ENCODE peak calls at places on chromosomes 6 and 20, in seven cellular contexts. X, S, W, C, D, F and I are unnamed samples.

GRCh38 chr6:56537223-56537770 is 105.4 kb downstream of the DST start:
- DNase-seq in X (no peak), S (no peak), W (no peak), C (no peak), D (no peak), F (no peak), I (no peak)

GRCh38 chr6:45054610-45055009 is 273.5 kb upstream of the RUNX2 start:
- DNase-seq in X (no peak), S (no peak), W (no peak), C (no peak), D (no peak), F (peak; percentile 51), I (peak; percentile 30)

GRCh38 chr6:5486214-5486613 is 224.9 kb downstream of the FARS2 start:
- DNase-seq in X (no peak), S (no peak), W (no peak), C (no peak), D (peak; percentile 64), F (no peak), I (peak; percentile 67)

GRCh38 chr6:73964455-73964854 is 268.5 kb downstream of the CD109 start:
- DNase-seq in X (no peak), S (no peak), W (no peak), C (no peak), D (no peak), F (no peak), I (no peak)

GRCh38 chr20:45266977-45267376 is 12.6 kb upstream of the SLPI start:
- DNase-seq in X (no peak), S (no peak), W (no peak), C (no peak), D (no peak), F (no peak), I (no peak)

GRCh38 chr20:44496976-44497375 is 21.3 kb downstream of the TTPAL start:
- DNase-seq in X (peak; percentile 13), S (no peak), W (no peak), C (no peak), D (no peak), F (no peak), I (peak; percentile 62)

GRCh38 chr6:132135409-132135808 is 184.2 kb upstream of the CCN2 start:
- DNase-seq in X (no peak), S (no peak), W (no peak), C (no peak), D (no peak), F (no peak), I (no peak)

GRCh38 chr6:74222768-74223321 is 526.8 kb downstream of the CD109 start:
- DNase-seq in X (peak; percentile 29), S (no peak), W (no peak), C (no peak), D (no peak), F (no peak), I (no peak)

GRCh38 chr6:146850238-146850896 is 251.6 kb downstream of the ADGB start:
- DNase-seq in X (no peak), S (no peak), W (no peak), C (no peak), D (no peak), F (no peak), I (peak; percentile 12)

GRCh38 chr6:137443901-137444300 is 50.3 kb downstream of the OLIG3 start:
- DNase-seq in X (no peak), S (no peak), W (no peak), C (no peak), D (no peak), F (no peak), I (no peak)

GRCh38 chr6:142883011-142883410 is 62.0 kb downstream of the HIVEP2 start:
- DNase-seq in X (no peak), S (no peak), W (no peak), C (no peak), D (no peak), F (no peak), I (no peak)

GRCh38 chr6:3918474-3918873 is 69.3 kb downstream of the FAM50B start:
- DNase-seq in X (no peak), S (no peak), W (no peak), C (no peak), D (no peak), F (no peak), I (no peak)

GRCh38 chr6:4291453-4292403 is 156.4 kb upstream of the ECI2 start:
- DNase-seq in X (no peak), S (no peak), W (no peak), C (no peak), D (no peak), F (no peak), I (no peak)

GRCh38 chr6:7540595-7540994 is 876 bp upstream of the DSP start:
- DNase-seq in X (no peak), S (peak; percentile 68), W (no peak), C (no peak), D (no peak), F (no peak), I (no peak)

GRCh38 chr6:37845026-37845911 is 25.7 kb downstream of the ZFAND3 start:
- DNase-seq in X (no peak), S (no peak), W (no peak), C (no peak), D (no peak), F (no peak), I (no peak)

GRCh38 chr20:17646209-17646717 is 35.8 kb downstream of the RRBP1 start:
- DNase-seq in X (no peak), S (no peak), W (no peak), C (peak; percentile 60), D (no peak), F (no peak), I (no peak)

GRCh38 chr6:158536084-158536890 is 23.6 kb upstream of the TMEM181 start:
- DNase-seq in X (no peak), S (peak; percentile 92), W (peak; percentile 73), C (peak; percentile 92), D (no peak), F (peak; percentile 36), I (peak; percentile 75)

GRCh38 chr6:104526383-104526782 is 333.3 kb downstream of the HACE1 start:
- DNase-seq in X (no peak), S (no peak), W (no peak), C (no peak), D (no peak), F (no peak), I (no peak)

GRCh38 chr6:104527311-104527710 is 332.4 kb downstream of the HACE1 start:
- DNase-seq in X (no peak), S (no peak), W (no peak), C (no peak), D (no peak), F (no peak), I (no peak)

GRCh38 chr6:104522533-104522932 is 337.2 kb downstream of the HACE1 start:
- DNase-seq in X (no peak), S (no peak), W (no peak), C (no peak), D (no peak), F (no peak), I (no peak)

GRCh38 chr6:104527761-104528415 is 331.8 kb downstream of the HACE1 start:
- DNase-seq in X (peak; percentile 15), S (peak; percentile 43), W (peak; percentile 70), C (no peak), D (no peak), F (peak; percentile 29), I (peak; percentile 11)

GRCh38 chr6:104525677-104526322 is 333.9 kb downstream of the HACE1 start:
- DNase-seq in X (peak; percentile 29), S (peak; percentile 71), W (peak; percentile 81), C (peak; percentile 73), D (peak; percentile 17), F (peak; percentile 77), I (peak; percentile 82)
- H3K4me3 ChIP-seq in X (no peak overlapping the region), S (peak overlapping the region; percentile 50), W (peak overlapping the region; percentile 37), C (peak overlapping the region; percentile 30), D (no peak overlapping the region), F (peak overlapping the region; percentile 55), I (no peak overlapping the region)

GRCh38 chr20:46704714-46705377 is 4.6 kb upstream of the SLC2A10 start:
- DNase-seq in X (no peak), S (no peak), W (no peak), C (no peak), D (no peak), F (no peak), I (no peak)
- H3K4me3 ChIP-seq in X (peak overlapping the region; percentile 3), S (no peak overlapping the region), W (no peak overlapping the region), C (no peak overlapping the region), D (no peak overlapping the region), F (no peak overlapping the region), I (no peak overlapping the region)

GRCh38 chr6:41504526-41505021 is 41.6 kb upstream of the FOXP4 start:
- DNase-seq in X (no peak), S (no peak), W (no peak), C (no peak), D (no peak), F (no peak), I (no peak)

GRCh38 chr6:41500561-41500960 is 45.6 kb upstream of the FOXP4 start:
- DNase-seq in X (no peak), S (no peak), W (no peak), C (no peak), D (no peak), F (no peak), I (no peak)

GRCh38 chr6:41503841-41504525 is 42.2 kb upstream of the FOXP4 start:
- DNase-seq in X (no peak), S (peak; percentile 69), W (peak; percentile 74), C (peak; percentile 81), D (no peak), F (no peak), I (peak; percentile 49)

GRCh38 chr6:41503435-41503768 is 42.8 kb upstream of the FOXP4 start:
- DNase-seq in X (no peak), S (no peak), W (no peak), C (no peak), D (no peak), F (no peak), I (no peak)

DNA sequence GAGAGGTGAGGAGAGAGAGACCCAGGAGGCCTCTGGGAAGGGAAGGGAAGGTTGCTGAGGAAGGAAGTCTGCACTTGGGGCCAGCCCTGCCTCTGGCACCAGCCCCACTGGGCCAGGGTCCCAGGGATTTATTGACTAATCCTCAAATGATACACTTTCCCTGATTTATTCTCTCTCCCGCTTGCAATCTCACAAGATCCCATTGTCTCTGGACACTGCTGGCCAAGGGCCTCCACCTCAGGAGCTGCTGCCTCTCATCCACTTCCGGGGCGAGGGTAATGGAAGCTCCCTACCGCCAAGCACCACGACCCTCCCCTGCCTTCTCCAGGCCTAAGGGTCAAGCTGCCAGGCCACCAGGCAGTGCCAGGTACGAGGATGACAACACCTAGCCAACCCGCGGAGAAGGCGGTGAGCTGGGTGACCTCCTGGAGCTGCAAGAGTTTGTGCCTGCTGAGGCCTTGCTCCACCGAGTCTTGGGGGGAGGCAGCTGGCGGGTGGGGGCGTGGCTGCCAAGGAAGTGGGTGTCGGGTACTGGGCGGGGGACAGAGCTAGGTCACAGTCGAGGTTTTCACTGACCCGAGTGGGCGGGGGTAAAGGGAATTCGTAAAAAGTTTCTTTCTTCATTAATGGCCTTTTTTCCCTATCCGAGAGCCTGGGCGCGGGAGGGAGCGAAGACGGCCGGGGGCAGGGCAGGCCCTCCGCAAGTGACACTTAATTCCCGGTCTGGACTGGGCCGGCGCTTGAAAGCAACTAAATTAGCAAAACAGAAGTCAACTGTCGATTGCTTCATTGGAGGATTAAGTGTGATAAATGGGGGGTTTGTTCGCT is 43.4 kb upstream of the FOXP4 start:
- DNase-seq in X (no peak), S (peak; percentile 82), W (peak; percentile 72), C (peak; percentile 71), D (no peak), F (no peak), I (no peak)
- H3K4me3 ChIP-seq in X (peak overlapping the region; percentile 61), S (no peak overlapping the region), W (peak overlapping the region; percentile 55), C (no peak overlapping the region), D (no peak overlapping the region), F (no peak overlapping the region), I (no peak overlapping the region)

DNA sequence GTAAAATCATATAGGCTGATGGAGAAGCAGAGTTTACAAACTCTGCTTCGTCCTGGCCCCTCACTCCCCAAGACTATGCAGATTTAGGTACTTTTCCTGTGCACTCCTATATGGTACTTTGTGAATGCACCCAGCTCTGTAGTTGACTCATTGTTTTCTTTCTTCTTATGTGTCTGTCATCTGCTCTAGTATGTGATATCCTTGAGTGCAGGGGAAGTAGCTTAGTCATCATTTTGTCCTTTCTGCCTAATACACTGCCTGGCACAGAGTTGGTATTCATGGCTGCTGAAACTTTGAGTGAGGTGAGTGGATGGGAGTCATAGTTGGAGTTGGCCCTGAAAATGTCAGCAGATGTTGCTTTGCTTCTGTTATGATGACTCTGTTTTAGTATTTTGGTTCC is 222.6 kb downstream of the RNF144B start:
- DNase-seq in X (no peak), S (no peak), W (no peak), C (no peak), D (no peak), F (no peak), I (no peak)
- H3K4me3 ChIP-seq in X (no peak overlapping the region), S (no peak overlapping the region), W (no peak overlapping the region), C (no peak overlapping the region), D (no peak overlapping the region), F (no peak overlapping the region), I (no peak overlapping the region)